ENCODE peak calls at places on chromosomes 7 and 10, in seven cellular contexts. One of them, this sample, is unnamed.

GRCh38 chr10:70753841-70754621 is 31.1 kb downstream of the TBATA start:
- DNase-seq in body of pancreas: no peak
- DNase-seq in fibroblast of lung: peak; percentile 73
- DNase-seq in CD8-positive, alpha-beta T cell: no peak
- DNase-seq in heart right ventricle: no peak
- DNase-seq in endodermal cell: peak; percentile 85
- DNase-seq in GM12878: no peak
- DNase-seq in this sample: no peak

GRCh38 chr10:91462423-91462822 is 52.3 kb downstream of the HECTD2 start:
- DNase-seq in endodermal cell: no peak
- DNase-seq in fibroblast of lung: peak; percentile 40
- DNase-seq in heart right ventricle: no peak
- DNase-seq in body of pancreas: no peak
- DNase-seq in GM12878: no peak
- DNase-seq in CD8-positive, alpha-beta T cell: no peak
- DNase-seq in this sample: no peak

GRCh38 chr7:159097661-159098423 is 46.8 kb downstream of the VIPR2 start:
- DNase-seq in CD8-positive, alpha-beta T cell: no peak
- DNase-seq in GM12878: no peak
- DNase-seq in endodermal cell: peak; percentile 36
- DNase-seq in body of pancreas: peak; percentile 12
- DNase-seq in heart right ventricle: no peak
- DNase-seq in fibroblast of lung: no peak
- DNase-seq in this sample: no peak

GRCh38 chr7:47092331-47092730 is 489.6 kb downstream of the TNS3 start:
- DNase-seq in body of pancreas: no peak
- DNase-seq in CD8-positive, alpha-beta T cell: no peak
- DNase-seq in GM12878: no peak
- DNase-seq in heart right ventricle: no peak
- DNase-seq in endodermal cell: no peak
- DNase-seq in fibroblast of lung: peak; percentile 34
- DNase-seq in this sample: no peak

GRCh38 chr10:117546020-117546629 is 3.6 kb downstream of the EMX2 start:
- DNase-seq in GM12878: no peak
- DNase-seq in heart right ventricle: no peak
- DNase-seq in fibroblast of lung: no peak
- DNase-seq in CD8-positive, alpha-beta T cell: no peak
- DNase-seq in endodermal cell: no peak
- DNase-seq in body of pancreas: no peak
- DNase-seq in this sample: no peak

GRCh38 chr10:60235001-60235400 is 154.7 kb downstream of the ANK3 start:
- DNase-seq in heart right ventricle: peak; percentile 58
- DNase-seq in CD8-positive, alpha-beta T cell: no peak
- DNase-seq in body of pancreas: no peak
- DNase-seq in fibroblast of lung: peak; percentile 70
- DNase-seq in GM12878: no peak
- DNase-seq in endodermal cell: no peak
- DNase-seq in this sample: peak; percentile 81

GRCh38 chr10:32189400-32190084 is 133.3 kb upstream of the KIF5B start:
- DNase-seq in GM12878: no peak
- DNase-seq in CD8-positive, alpha-beta T cell: no peak
- DNase-seq in body of pancreas: no peak
- DNase-seq in heart right ventricle: no peak
- DNase-seq in endodermal cell: peak; percentile 63
- DNase-seq in fibroblast of lung: peak; percentile 30
- DNase-seq in this sample: peak; percentile 20

GRCh38 chr7:84490661-84491060 is 296.1 kb upstream of the SEMA3A start:
- DNase-seq in CD8-positive, alpha-beta T cell: no peak
- DNase-seq in fibroblast of lung: peak; percentile 55
- DNase-seq in endodermal cell: no peak
- DNase-seq in GM12878: no peak
- DNase-seq in heart right ventricle: no peak
- DNase-seq in body of pancreas: no peak
- DNase-seq in this sample: no peak

GRCh38 chr7:25854608-25855497 is 297.1 kb upstream of the NFE2L3 start:
- DNase-seq in endodermal cell: peak; percentile 93
- DNase-seq in GM12878: no peak
- DNase-seq in CD8-positive, alpha-beta T cell: no peak
- DNase-seq in body of pancreas: no peak
- DNase-seq in heart right ventricle: peak; percentile 48
- DNase-seq in fibroblast of lung: peak; percentile 87
- DNase-seq in this sample: peak; percentile 86

GRCh38 chr10:87656431-87657072 is 3.1 kb upstream of the PAPSS2 start:
- DNase-seq in heart right ventricle: peak; percentile 30
- DNase-seq in CD8-positive, alpha-beta T cell: no peak
- DNase-seq in body of pancreas: no peak
- DNase-seq in GM12878: no peak
- DNase-seq in fibroblast of lung: peak; percentile 46
- DNase-seq in endodermal cell: peak; percentile 57
- DNase-seq in this sample: peak; percentile 47

GRCh38 chr10:797179-797578 is 107.7 kb upstream of the DIP2C start:
- DNase-seq in body of pancreas: no peak
- DNase-seq in endodermal cell: peak; percentile 29
- DNase-seq in CD8-positive, alpha-beta T cell: no peak
- DNase-seq in GM12878: no peak
- DNase-seq in heart right ventricle: no peak
- DNase-seq in fibroblast of lung: no peak
- DNase-seq in this sample: no peak

GRCh38 chr7:7607010-7607409 is 33.5 kb upstream of the UMAD1 start:
- DNase-seq in GM12878: no peak
- DNase-seq in body of pancreas: no peak
- DNase-seq in fibroblast of lung: no peak
- DNase-seq in endodermal cell: no peak
- DNase-seq in CD8-positive, alpha-beta T cell: no peak
- DNase-seq in heart right ventricle: no peak
- DNase-seq in this sample: no peak

GRCh38 chr7:151059362-151060112 is at the start of gene SLC4A2:
- DNase-seq in fibroblast of lung: peak; percentile 71
- DNase-seq in heart right ventricle: peak; percentile 84
- DNase-seq in endodermal cell: peak; percentile 86
- DNase-seq in body of pancreas: peak; percentile 67
- DNase-seq in GM12878: no peak
- DNase-seq in CD8-positive, alpha-beta T cell: peak; percentile 70
- DNase-seq in this sample: no peak

GRCh38 chr10:43076311-43076875 is 476 bp upstream of the RET start:
- DNase-seq in fibroblast of lung: no peak
- DNase-seq in heart right ventricle: no peak
- DNase-seq in CD8-positive, alpha-beta T cell: no peak
- DNase-seq in endodermal cell: peak; percentile 82
- DNase-seq in body of pancreas: no peak
- DNase-seq in GM12878: no peak
- DNase-seq in this sample: no peak

GRCh38 chr10:112177247-112177646 is 6.3 kb downstream of the GPAM start:
- DNase-seq in heart right ventricle: no peak
- DNase-seq in endodermal cell: no peak
- DNase-seq in CD8-positive, alpha-beta T cell: no peak
- DNase-seq in fibroblast of lung: peak; percentile 4
- DNase-seq in body of pancreas: no peak
- DNase-seq in GM12878: no peak
- DNase-seq in this sample: no peak

GRCh38 chr10:23918839-23919238 is 290.1 kb upstream of the KIAA1217 start:
- DNase-seq in CD8-positive, alpha-beta T cell: no peak
- DNase-seq in heart right ventricle: no peak
- DNase-seq in fibroblast of lung: peak; percentile 9
- DNase-seq in GM12878: no peak
- DNase-seq in body of pancreas: no peak
- DNase-seq in endodermal cell: peak; percentile 55
- DNase-seq in this sample: peak; percentile 86

GRCh38 chr7:67377939-67378862 is 381.6 kb downstream of the TYW1 start:
- DNase-seq in CD8-positive, alpha-beta T cell: peak; percentile 32
- DNase-seq in endodermal cell: peak; percentile 94
- DNase-seq in heart right ventricle: peak; percentile 56
- DNase-seq in body of pancreas: peak; percentile 66
- DNase-seq in fibroblast of lung: peak; percentile 61
- DNase-seq in GM12878: no peak
- DNase-seq in this sample: peak; percentile 35

GRCh38 chr7:46814516-46815250 is 767.2 kb downstream of the TNS3 start:
- DNase-seq in CD8-positive, alpha-beta T cell: no peak
- DNase-seq in body of pancreas: no peak
- DNase-seq in fibroblast of lung: no peak
- DNase-seq in heart right ventricle: no peak
- DNase-seq in GM12878: no peak
- DNase-seq in endodermal cell: no peak
- DNase-seq in this sample: peak; percentile 4

GRCh38 chr10:3806603-3807002 is 21.6 kb upstream of the KLF6 start:
- DNase-seq in heart right ventricle: no peak
- DNase-seq in body of pancreas: peak; percentile 61
- DNase-seq in fibroblast of lung: peak; percentile 96
- DNase-seq in GM12878: no peak
- DNase-seq in endodermal cell: no peak
- DNase-seq in CD8-positive, alpha-beta T cell: no peak
- DNase-seq in this sample: peak; percentile 99

GRCh38 chr7:145729701-145730100 is 386.9 kb upstream of the CNTNAP2 start:
- DNase-seq in body of pancreas: no peak
- DNase-seq in fibroblast of lung: no peak
- DNase-seq in heart right ventricle: no peak
- DNase-seq in GM12878: no peak
- DNase-seq in endodermal cell: no peak
- DNase-seq in CD8-positive, alpha-beta T cell: no peak
- DNase-seq in this sample: no peak

GRCh38 chr7:39306028-39306570 is 260.1 kb upstream of the YAE1 start:
- DNase-seq in GM12878: no peak
- DNase-seq in heart right ventricle: no peak
- DNase-seq in endodermal cell: no peak
- DNase-seq in body of pancreas: no peak
- DNase-seq in CD8-positive, alpha-beta T cell: no peak
- DNase-seq in fibroblast of lung: no peak
- DNase-seq in this sample: no peak

GRCh38 chr7:102111063-102111757 is 175.5 kb upstream of the SH2B2 start:
- DNase-seq in fibroblast of lung: peak; percentile 5
- DNase-seq in heart right ventricle: no peak
- DNase-seq in CD8-positive, alpha-beta T cell: no peak
- DNase-seq in GM12878: no peak
- DNase-seq in body of pancreas: no peak
- DNase-seq in endodermal cell: peak; percentile 38
- DNase-seq in this sample: no peak

GRCh38 chr7:68700414-68700813 is 897.9 kb upstream of the AUTS2 start:
- DNase-seq in endodermal cell: no peak
- DNase-seq in body of pancreas: no peak
- DNase-seq in fibroblast of lung: peak; percentile 68
- DNase-seq in GM12878: no peak
- DNase-seq in heart right ventricle: no peak
- DNase-seq in CD8-positive, alpha-beta T cell: no peak
- DNase-seq in this sample: no peak

GRCh38 chr7:44574286-44574872 is 671 bp upstream of the DDX56 start:
- DNase-seq in heart right ventricle: no peak
- DNase-seq in body of pancreas: no peak
- DNase-seq in GM12878: no peak
- DNase-seq in fibroblast of lung: no peak
- DNase-seq in CD8-positive, alpha-beta T cell: no peak
- DNase-seq in endodermal cell: no peak
- DNase-seq in this sample: no peak

GRCh38 chr7:44572771-44573170 is 937 bp downstream of the DDX56 start:
- DNase-seq in CD8-positive, alpha-beta T cell: no peak
- DNase-seq in body of pancreas: no peak
- DNase-seq in GM12878: no peak
- DNase-seq in endodermal cell: peak; percentile 32
- DNase-seq in heart right ventricle: no peak
- DNase-seq in fibroblast of lung: no peak
- DNase-seq in this sample: no peak

GRCh38 chr7:44573464-44574285 is at the start of gene DDX56:
- DNase-seq in body of pancreas: peak; percentile 95
- DNase-seq in CD8-positive, alpha-beta T cell: peak; percentile 90
- DNase-seq in heart right ventricle: peak; percentile 94
- DNase-seq in endodermal cell: peak; percentile 98
- DNase-seq in fibroblast of lung: peak; percentile 92
- DNase-seq in GM12878: peak; percentile 84
- DNase-seq in this sample: peak; percentile 88

GRCh38 chr7:44576228-44576627 is 2.5 kb upstream of the DDX56 start:
- DNase-seq in GM12878: no peak
- DNase-seq in heart right ventricle: no peak
- DNase-seq in fibroblast of lung: no peak
- DNase-seq in CD8-positive, alpha-beta T cell: no peak
- DNase-seq in endodermal cell: no peak
- DNase-seq in body of pancreas: no peak
- DNase-seq in this sample: no peak

DNA sequence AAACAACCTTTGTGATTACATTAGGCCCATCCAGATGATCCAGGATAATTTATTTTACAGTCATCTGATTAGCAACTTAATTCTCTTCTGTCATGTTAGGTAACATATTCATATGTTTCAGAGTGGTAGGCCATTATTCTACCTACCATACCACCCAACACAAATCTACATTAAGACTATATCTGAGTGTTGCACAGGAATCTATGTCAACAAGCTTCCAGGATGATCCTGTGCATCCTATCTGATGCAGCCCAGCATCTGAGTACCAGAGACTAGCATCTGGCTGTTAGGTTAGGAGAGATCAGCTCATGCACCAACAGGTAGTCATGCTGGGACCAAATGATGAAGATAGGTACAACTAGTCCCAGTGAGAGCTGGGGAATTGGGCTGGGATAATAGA is 1.3 kb upstream of the DDX56 start:
- DNase-seq in heart right ventricle: no peak
- DNase-seq in body of pancreas: no peak
- DNase-seq in endodermal cell: no peak
- DNase-seq in fibroblast of lung: no peak
- DNase-seq in GM12878: no peak
- DNase-seq in CD8-positive, alpha-beta T cell: no peak
- DNase-seq in this sample: no peak
- H3K4me3 ChIP-seq in heart right ventricle: no peak overlapping the region
- H3K4me3 ChIP-seq in body of pancreas: no peak overlapping the region
- H3K4me3 ChIP-seq in endodermal cell: peak overlapping the region; percentile 88
- H3K4me3 ChIP-seq in fibroblast of lung: peak overlapping the region; percentile 95
- H3K4me3 ChIP-seq in GM12878: peak overlapping the region; percentile 94
- H3K4me3 ChIP-seq in CD8-positive, alpha-beta T cell: no peak overlapping the region
- H3K4me3 ChIP-seq in this sample: no peak overlapping the region

GRCh38 chr7:107643407-107643806 is 17.2 kb upstream of the SLC26A4 start:
- DNase-seq in heart right ventricle: no peak
- DNase-seq in endodermal cell: no peak
- DNase-seq in body of pancreas: no peak
- DNase-seq in GM12878: no peak
- DNase-seq in CD8-positive, alpha-beta T cell: no peak
- DNase-seq in fibroblast of lung: peak; percentile 82
- DNase-seq in this sample: peak; percentile 49
- TF ChIP-seq CTCF in heart right ventricle: no peak
- TF ChIP-seq CTCF in endodermal cell: peak; percentile 46
- TF ChIP-seq CTCF in body of pancreas: no peak
- TF ChIP-seq CTCF in GM12878: no peak
- TF ChIP-seq CTCF in CD8-positive, alpha-beta T cell: no peak
- TF ChIP-seq CTCF in fibroblast of lung: peak; percentile 49
- TF ChIP-seq CTCF in this sample: no peak

DNA sequence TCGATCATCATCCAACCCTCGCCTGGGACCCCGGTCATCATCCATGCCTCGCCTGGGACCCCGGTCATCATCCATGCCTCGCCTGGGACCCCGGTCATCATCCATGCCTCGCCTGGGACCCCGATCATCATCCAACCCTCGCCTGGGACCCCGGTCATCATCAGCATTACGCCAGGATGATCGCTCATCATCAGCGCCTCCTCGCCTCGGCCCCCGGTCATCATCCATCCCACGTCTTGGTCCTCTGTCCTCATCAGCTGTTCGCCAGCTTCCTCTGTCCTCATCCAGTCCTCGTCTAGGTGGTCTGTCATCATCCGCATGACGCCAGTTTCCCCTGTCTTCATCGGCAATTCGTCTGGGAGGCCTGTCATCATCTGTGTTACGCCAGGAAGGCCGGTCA is 12.7 kb downstream of the NANOS1 start:
- DNase-seq in fibroblast of lung: no peak
- DNase-seq in heart right ventricle: no peak
- DNase-seq in body of pancreas: no peak
- DNase-seq in GM12878: no peak
- DNase-seq in CD8-positive, alpha-beta T cell: no peak
- DNase-seq in endodermal cell: peak; percentile 36
- DNase-seq in this sample: no peak
- H3K36me3 ChIP-seq in fibroblast of lung: peaks cover 19% of the 10 kb centered on the region
- H3K36me3 ChIP-seq in heart right ventricle: peaks cover 100% of the 10 kb centered on the region
- H3K36me3 ChIP-seq in body of pancreas: peaks cover 63% of the 10 kb centered on the region
- H3K36me3 ChIP-seq in GM12878: peaks cover 29% of the 10 kb centered on the region
- H3K36me3 ChIP-seq in CD8-positive, alpha-beta T cell: peaks cover 78% of the 10 kb centered on the region
- H3K36me3 ChIP-seq in endodermal cell: peaks cover 99% of the 10 kb centered on the region
- H3K36me3 ChIP-seq in this sample: peaks cover 36% of the 10 kb centered on the region

GRCh38 chr10:51087114-51087513 is 12.8 kb downstream of the PRKG1 start:
- DNase-seq in CD8-positive, alpha-beta T cell: no peak
- DNase-seq in endodermal cell: no peak
- DNase-seq in heart right ventricle: no peak
- DNase-seq in fibroblast of lung: no peak
- DNase-seq in GM12878: no peak
- DNase-seq in body of pancreas: no peak
- DNase-seq in this sample: no peak
- H3K4me3 ChIP-seq in CD8-positive, alpha-beta T cell: no peak overlapping the region
- H3K4me3 ChIP-seq in endodermal cell: no peak overlapping the region
- H3K4me3 ChIP-seq in heart right ventricle: no peak overlapping the region
- H3K4me3 ChIP-seq in fibroblast of lung: no peak overlapping the region
- H3K4me3 ChIP-seq in GM12878: no peak overlapping the region
- H3K4me3 ChIP-seq in body of pancreas: no peak overlapping the region
- H3K4me3 ChIP-seq in this sample: no peak overlapping the region